ENCODE peak calls at places on chromosomes 16 and 17, in nine cellular contexts. P, W, R, C, A, H, Q, T and V are unnamed samples.

GRCh38 chr17:10052414-10052813 is 146.0 kb downstream of the GAS7 start:
- DNase-seq in P (no peak), W (no peak), R (no peak), C (no peak), A (no peak), H (no peak), Q (no peak), T (no peak), V (no peak)

GRCh38 chr16:50464325-50465290 is 83.6 kb upstream of the NKD1 start:
- DNase-seq in P (no peak), W (no peak), R (no peak), C (no peak), A (no peak), H (no peak), Q (no peak), T (no peak), V (no peak)

GRCh38 chr17:13750783-13751484 is 149.2 kb upstream of the HS3ST3A1 start:
- DNase-seq in P (no peak), W (no peak), R (no peak), C (no peak), A (peak), H (no peak), Q (peak), T (no peak), V (no peak)

GRCh38 chr17:30819941-30820705 is 4.4 kb downstream of the CRLF3 start:
- DNase-seq in P (no peak), W (no peak), R (peak), C (no peak), A (no peak), H (no peak), Q (peak), T (no peak), V (no peak)

GRCh38 chr17:77804796-77805426 is 153.6 kb upstream of the TNRC6C start:
- DNase-seq in P (no peak), W (no peak), R (no peak), C (no peak), A (no peak), H (no peak), Q (no peak), T (no peak), V (no peak)

GRCh38 chr17:82126479-82127314 is 28.7 kb upstream of the FASN start:
- DNase-seq in P (peak), W (no peak), R (no peak), C (no peak), A (no peak), H (no peak), Q (no peak), T (no peak), V (no peak)

GRCh38 chr17:59783221-59784016 is 76.0 kb downstream of the VMP1 start:
- DNase-seq in P (no peak), W (no peak), R (peak), C (no peak), A (no peak), H (no peak), Q (peak), T (no peak), V (no peak)

GRCh38 chr17:80470603-80471002 is 5.8 kb downstream of the NPTX1 start:
- DNase-seq in P (no peak), W (no peak), R (no peak), C (no peak), A (no peak), H (no peak), Q (no peak), T (no peak), V (no peak)

GRCh38 chr16:2256531-2257140 is 5.2 kb upstream of the ECI1 start:
- DNase-seq in P (no peak), W (no peak), R (no peak), C (no peak), A (no peak), H (no peak), Q (no peak), T (no peak), V (no peak)

GRCh38 chr17:9472094-9472493 is 103.5 kb downstream of the STX8 start:
- DNase-seq in P (no peak), W (no peak), R (no peak), C (no peak), A (no peak), H (no peak), Q (peak), T (no peak), V (no peak)

GRCh38 chr17:50459081-50459676 is 9.5 kb downstream of the CHAD start:
- DNase-seq in P (peak), W (peak), R (peak), C (no peak), A (no peak), H (no peak), Q (peak), T (no peak), V (no peak)

GRCh38 chr17:59811209-59811608 is 81.5 kb downstream of the TUBD1 start:
- DNase-seq in P (no peak), W (no peak), R (no peak), C (no peak), A (no peak), H (no peak), Q (no peak), T (no peak), V (no peak)

GRCh38 chr17:80871341-80871740 is 120.3 kb upstream of the CHMP6 start:
- DNase-seq in P (no peak), W (no peak), R (no peak), C (no peak), A (no peak), H (no peak), Q (no peak), T (no peak), V (no peak)

GRCh38 chr16:56807011-56807675 is 57.9 kb upstream of the SLC12A3 start:
- DNase-seq in P (no peak), W (peak), R (peak), C (no peak), A (no peak), H (no peak), Q (peak), T (no peak), V (no peak)

GRCh38 chr16:3486506-3487215 is 8.6 kb downstream of the C16orf90 start:
- DNase-seq in P (no peak), W (no peak), R (no peak), C (no peak), A (no peak), H (no peak), Q (no peak), T (no peak), V (no peak)

GRCh38 chr16:11499295-11500089 is 87.2 kb downstream of the LITAF start:
- DNase-seq in P (no peak), W (no peak), R (no peak), C (no peak), A (no peak), H (no peak), Q (no peak), T (no peak), V (no peak)

GRCh38 chr17:21573961-21574610 is 118.2 kb upstream of the KCNJ18 start:
- DNase-seq in P (peak), W (no peak), R (peak), C (peak), A (no peak), H (peak), Q (peak), T (peak), V (no peak)

GRCh38 chr16:8874388-8874787 is 5.6 kb upstream of the CARHSP1 start:
- DNase-seq in P (no peak), W (no peak), R (no peak), C (no peak), A (no peak), H (no peak), Q (no peak), T (no peak), V (no peak)

GRCh38 chr16:67653131-67654068 is 6.7 kb downstream of the ACD start:
- DNase-seq in P (no peak), W (no peak), R (no peak), C (peak), A (peak), H (no peak), Q (no peak), T (no peak), V (no peak)

GRCh38 chr16:57284952-57285263 is 436 bp upstream of the PLLP start:
- DNase-seq in P (no peak), W (no peak), R (no peak), C (no peak), A (no peak), H (no peak), Q (no peak), T (no peak), V (no peak)

GRCh38 chr16:66481081-66481942 is 54.2 kb downstream of the BEAN1 start:
- DNase-seq in P (no peak), W (no peak), R (no peak), C (no peak), A (no peak), H (no peak), Q (no peak), T (no peak), V (no peak)

GRCh38 chr17:39194089-39194984 is 3.1 kb downstream of the CACNB1 start:
- DNase-seq in P (peak), W (no peak), R (peak), C (peak), A (peak), H (peak), Q (peak), T (no peak), V (peak)

GRCh38 chr16:11439216-11439615 is 94.0 kb downstream of the RMI2 start:
- DNase-seq in P (no peak), W (no peak), R (no peak), C (no peak), A (no peak), H (no peak), Q (no peak), T (no peak), V (no peak)

GRCh38 chr17:41932821-41933389 is 2.5 kb downstream of the ODAD4 start:
- DNase-seq in P (no peak), W (no peak), R (no peak), C (no peak), A (no peak), H (no peak), Q (no peak), T (no peak), V (no peak)

GRCh38 chr17:41935641-41936040 is 5.2 kb downstream of the ODAD4 start:
- DNase-seq in P (no peak), W (no peak), R (no peak), C (no peak), A (no peak), H (no peak), Q (no peak), T (no peak), V (no peak)

GRCh38 chr17:41925991-41926590 is 4.3 kb upstream of the ODAD4 start:
- DNase-seq in P (peak), W (no peak), R (no peak), C (no peak), A (no peak), H (no peak), Q (no peak), T (no peak), V (no peak)

GRCh38 chr17:41928693-41929251 is 1.6 kb upstream of the ODAD4 start:
- DNase-seq in P (no peak), W (no peak), R (no peak), C (no peak), A (no peak), H (no peak), Q (no peak), T (no peak), V (no peak)

DNA sequence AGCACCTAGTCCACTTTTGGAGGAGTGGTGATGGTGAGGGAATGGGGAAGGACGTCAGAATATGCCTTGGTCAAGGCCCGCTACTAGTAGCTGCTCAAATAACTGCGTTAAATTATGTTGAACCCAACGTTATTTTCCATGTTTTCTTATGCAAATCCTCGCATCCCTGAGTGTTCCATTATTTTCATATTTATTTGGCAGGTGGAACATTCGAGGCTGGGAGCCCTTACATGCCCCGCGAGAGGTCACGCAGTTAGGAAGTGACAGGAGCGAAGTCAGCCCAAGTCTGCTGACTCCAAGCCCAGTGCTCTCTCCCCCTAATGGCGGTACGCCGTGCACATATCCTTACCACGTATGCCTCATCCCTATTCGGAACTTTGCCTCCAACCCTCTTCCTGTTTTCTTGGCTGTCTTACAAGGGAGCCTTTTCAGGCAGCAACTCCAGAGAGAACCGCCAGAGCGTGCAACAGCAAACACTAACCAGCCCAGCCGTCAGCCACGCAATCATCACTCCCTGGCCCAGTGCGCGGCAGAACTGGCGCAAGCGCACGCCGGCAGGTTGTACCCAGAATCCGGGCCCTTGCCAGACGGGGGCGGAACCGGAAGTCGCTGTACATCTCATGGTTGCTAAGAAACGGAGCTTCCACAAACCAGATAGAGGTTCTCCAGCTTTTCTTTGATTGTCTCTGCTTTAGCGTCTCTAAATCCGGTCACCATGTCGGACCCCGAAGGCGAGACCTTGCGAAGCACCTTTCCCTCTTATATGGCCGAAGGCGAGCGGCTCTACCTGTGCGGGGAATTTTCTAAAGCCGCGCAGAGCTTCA is at the start of gene ODAD4:
- DNase-seq in P (peak), W (peak), R (peak), C (peak), A (peak), H (peak), Q (peak), T (peak), V (peak)
- TF ChIP-seq CTCF in P (peak), W (peak), R (peak), C (peak), A (no peak), H (peak), Q (peak), T (peak), V (peak)

DNA sequence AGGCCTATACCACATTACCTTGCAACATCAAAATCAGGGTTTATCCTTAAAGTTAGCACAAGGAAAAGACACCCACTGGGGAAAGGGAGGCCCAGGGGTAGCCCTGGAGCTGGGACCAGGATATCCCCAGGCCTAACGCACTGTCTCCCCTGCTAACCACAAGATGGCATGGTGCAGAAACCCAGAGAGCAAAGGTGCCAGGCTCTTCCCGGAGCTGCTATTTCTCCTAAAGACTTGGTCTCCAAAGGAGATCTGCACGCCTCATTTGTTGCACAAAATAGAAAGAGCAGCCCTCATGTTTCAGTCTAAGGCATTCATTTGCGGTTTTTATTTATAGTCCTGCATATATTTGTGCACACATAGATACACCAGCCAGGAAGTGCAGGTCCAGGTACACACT is 408.6 kb downstream of the SOX9 start:
- DNase-seq in P (no peak), W (no peak), R (no peak), C (no peak), A (no peak), H (no peak), Q (no peak), T (no peak), V (no peak)
- TF ChIP-seq CTCF in P (no peak), W (no peak), R (no peak), C (no peak), A (no peak), H (no peak), Q (no peak), T (no peak), V (no peak)

GRCh38 chr17:74134991-74135390 is 68.5 kb upstream of the RPL38 start:
- DNase-seq in P (no peak), W (no peak), R (no peak), C (no peak), A (no peak), H (no peak), Q (no peak), T (no peak), V (no peak)
- TF ChIP-seq CTCF in P (no peak), W (no peak), R (no peak), C (no peak), A (no peak), H (no peak), Q (no peak), T (no peak), V (no peak)

DNA sequence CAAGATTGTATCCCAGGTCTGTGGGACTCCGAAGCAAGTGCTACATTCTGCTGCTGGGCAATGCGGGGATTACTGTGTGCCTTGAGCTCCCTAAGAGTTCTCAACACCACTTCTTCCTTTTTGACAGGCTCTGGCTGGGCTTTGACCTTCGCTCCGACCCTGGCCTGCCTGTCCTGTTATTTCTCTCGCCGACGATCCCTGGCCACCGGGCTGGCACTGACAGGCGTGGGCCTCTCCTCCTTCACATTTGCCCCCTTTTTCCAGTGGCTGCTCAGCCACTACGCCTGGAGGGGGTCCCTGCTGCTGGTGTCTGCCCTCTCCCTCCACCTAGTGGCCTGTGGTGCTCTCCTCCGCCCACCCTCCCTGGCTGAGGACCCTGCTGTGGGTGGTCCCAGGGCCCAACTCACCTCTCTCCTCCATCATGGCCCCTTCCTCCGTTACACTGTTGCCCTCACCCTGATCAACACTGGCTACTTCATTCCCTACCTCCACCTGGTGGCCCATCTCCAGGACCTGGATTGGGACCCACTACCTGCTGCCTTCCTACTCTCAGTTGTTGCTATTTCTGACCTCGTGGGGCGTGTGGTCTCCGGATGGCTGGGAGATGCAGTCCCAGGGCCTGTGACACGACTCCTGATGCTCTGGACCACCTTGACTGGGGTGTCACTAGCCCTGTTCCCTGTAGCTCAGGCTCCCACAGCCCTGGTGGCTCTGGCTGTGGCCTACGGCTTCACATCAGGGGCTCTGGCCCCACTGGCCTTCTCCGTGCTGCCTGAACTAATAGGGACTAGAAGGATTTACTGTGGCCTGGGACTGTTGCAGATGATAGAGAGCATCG is 2.4 kb downstream of the SLC16A13 start:
- DNase-seq in P (no peak), W (no peak), R (no peak), C (no peak), A (no peak), H (no peak), Q (no peak), T (no peak), V (no peak)
- TF ChIP-seq CTCF in P (no peak), W (no peak), R (no peak), C (no peak), A (no peak), H (no peak), Q (no peak), T (no peak), V (no peak)

GRCh38 chr17:1949754-1950153 is 75.4 kb downstream of the RTN4RL1 start:
- DNase-seq in P (no peak), W (no peak), R (no peak), C (no peak), A (no peak), H (no peak), Q (no peak), T (no peak), V (no peak)
- TF ChIP-seq CTCF in P (no peak), W (no peak), R (no peak), C (no peak), A (no peak), H (no peak), Q (no peak), T (no peak), V (no peak)

GRCh38 chr17:55177159-55177913 is 87.4 kb upstream of the HLF start:
- DNase-seq in P (no peak), W (no peak), R (peak), C (no peak), A (no peak), H (no peak), Q (no peak), T (no peak), V (no peak)
- TF ChIP-seq CTCF in P (no peak), W (no peak), R (peak), C (no peak), A (no peak), H (no peak), Q (no peak), T (peak), V (no peak)

GRCh38 chr16:78210305-78210704 is 110.9 kb downstream of the WWOX start:
- DNase-seq in P (no peak), W (no peak), R (peak), C (no peak), A (no peak), H (no peak), Q (peak), T (no peak), V (no peak)
- TF ChIP-seq CTCF in P (no peak), W (no peak), R (no peak), C (no peak), A (no peak), H (no peak), Q (no peak), T (no peak), V (no peak)